ENCODE peak calls at places on chromosome 12, in nine cellular contexts. I, H, J, G, E, W, N, M and T are unnamed samples.

GRCh38 chr12:65742481-65742971 is 81.8 kb upstream of the HMGA2 start:
- DNase-seq in E (no peak), I (no peak), G (no peak), H (no peak), N (no peak), J (no peak), M (peak; percentile 44), W (no peak), T (no peak)

GRCh38 chr12:58629376-58629775 is 290.9 kb downstream of the LRIG3 start:
- DNase-seq in E (no peak), G (no peak), I (no peak), J (no peak), H (no peak), M (peak; percentile 54), N (no peak), W (no peak), T (no peak)

GRCh38 chr12:10214131-10214876 is 1.6 kb downstream of the GABARAPL1 start:
- DNase-seq in W (no peak), I (peak; percentile 17), E (no peak), M (peak; percentile 72), G (no peak), J (no peak), H (no peak), N (no peak), T (no peak)

GRCh38 chr12:131116437-131117117 is 162.9 kb downstream of the ADGRD1 start:
- DNase-seq in E (no peak), G (peak; percentile 36), J (peak; percentile 75), I (no peak), M (no peak), W (no peak), H (no peak), N (peak; percentile 61), T (peak; percentile 9)

GRCh38 chr12:188910-189621 is 24.9 kb downstream of the SLC6A12 start:
- DNase-seq in H (no peak), M (peak; percentile 45), E (peak; percentile 57), G (peak; percentile 58), W (peak; percentile 72), I (peak; percentile 80), J (peak; percentile 87), N (no peak), T (no peak)

GRCh38 chr12:101436146-101436545 is 28.6 kb upstream of the ARL1 start:
- DNase-seq in J (no peak), N (no peak), M (no peak), W (no peak), G (no peak), I (no peak), H (no peak), E (no peak), T (no peak)

GRCh38 chr12:105570944-105571343 is 240.5 kb downstream of the C12orf75 start:
- DNase-seq in N (no peak), G (no peak), E (no peak), W (no peak), M (no peak), J (no peak), I (no peak), H (no peak), T (no peak)

GRCh38 chr12:45122776-45123380 is 72.0 kb upstream of the DBX2 start:
- DNase-seq in N (no peak), J (no peak), W (no peak), M (peak; percentile 21), G (peak; percentile 72), E (no peak), I (peak; percentile 11), H (no peak), T (no peak)

GRCh38 chr12:119047641-119048040 is 66.3 kb downstream of the SRRM4 start:
- DNase-seq in G (no peak), I (peak; percentile 10), M (no peak), E (no peak), J (no peak), H (no peak), N (no peak), W (no peak), T (no peak)

GRCh38 chr12:64618953-64619590 is 8.8 kb downstream of the RASSF3 start:
- DNase-seq in H (peak; percentile 77), W (no peak), M (peak; percentile 78), J (no peak), I (peak; percentile 61), E (no peak), N (no peak), G (no peak), T (no peak)

GRCh38 chr12:102298022-102298421 is 100.4 kb upstream of the PMCH start:
- DNase-seq in J (no peak), E (no peak), W (no peak), M (peak; percentile 69), G (peak; percentile 7), I (no peak), H (no peak), N (no peak), T (no peak)

GRCh38 chr12:953776-954175 is 4.3 kb upstream of the RAD52 start:
- DNase-seq in G (no peak), N (no peak), I (peak; percentile 11), H (no peak), W (no peak), E (no peak), M (peak; percentile 68), J (no peak), T (no peak)

GRCh38 chr12:114694436-114695304 is 10.7 kb upstream of the TBX3 start:
- DNase-seq in N (no peak), J (no peak), G (no peak), H (no peak), W (no peak), E (no peak), I (no peak), M (no peak), T (no peak)

GRCh38 chr12:65858831-65859230 is 34.5 kb downstream of the HMGA2 start:
- DNase-seq in J (no peak), W (no peak), N (no peak), M (peak; percentile 72), G (no peak), I (no peak), H (no peak), E (no peak), T (no peak)

GRCh38 chr12:122646568-122647220 is 56.5 kb downstream of the HCAR2 start:
- DNase-seq in J (no peak), E (no peak), M (peak; percentile 88), W (no peak), G (peak; percentile 24), H (peak; percentile 90), N (peak; percentile 22), I (no peak), T (no peak)

DNA sequence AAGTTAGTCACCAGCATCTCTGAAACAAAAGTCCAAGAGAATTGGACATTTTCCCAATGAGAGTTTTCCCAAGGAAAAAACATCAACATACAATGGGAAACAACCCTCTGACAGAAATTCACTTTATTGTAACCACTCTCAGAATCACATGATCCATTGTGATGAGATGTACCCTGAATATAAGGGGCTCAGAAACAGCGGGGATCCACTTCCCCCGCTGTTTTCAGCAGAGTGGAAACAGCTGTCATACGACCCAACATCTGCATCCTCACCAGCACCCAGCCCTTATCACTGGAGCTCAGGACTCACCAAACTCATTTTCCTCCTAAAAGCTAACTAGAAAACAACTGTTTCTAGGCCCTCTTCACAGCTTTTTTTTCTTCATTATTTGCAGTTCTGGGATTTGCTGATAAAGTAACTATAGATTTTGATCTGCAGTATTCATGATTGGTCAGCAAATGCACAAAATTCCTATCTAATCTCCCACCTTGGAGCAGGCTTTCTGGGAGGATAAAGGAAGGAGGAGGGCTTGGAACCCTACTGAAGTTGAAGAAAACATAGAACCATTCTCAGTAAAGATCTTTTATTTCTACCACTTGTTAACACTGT is 31.3 kb downstream of the CORO1C start:
- DNase-seq in M (peak; percentile 64), W (no peak), G (no peak), J (no peak), E (no peak), H (no peak), I (peak; percentile 89), N (no peak), T (no peak)
- H3K4me3 ChIP-seq in M (no peak overlapping the region), W (no peak overlapping the region), G (no peak overlapping the region), J (no peak overlapping the region), E (no peak overlapping the region), H (no peak overlapping the region), I (no peak overlapping the region), N (no peak overlapping the region), T (no peak overlapping the region)

DNA sequence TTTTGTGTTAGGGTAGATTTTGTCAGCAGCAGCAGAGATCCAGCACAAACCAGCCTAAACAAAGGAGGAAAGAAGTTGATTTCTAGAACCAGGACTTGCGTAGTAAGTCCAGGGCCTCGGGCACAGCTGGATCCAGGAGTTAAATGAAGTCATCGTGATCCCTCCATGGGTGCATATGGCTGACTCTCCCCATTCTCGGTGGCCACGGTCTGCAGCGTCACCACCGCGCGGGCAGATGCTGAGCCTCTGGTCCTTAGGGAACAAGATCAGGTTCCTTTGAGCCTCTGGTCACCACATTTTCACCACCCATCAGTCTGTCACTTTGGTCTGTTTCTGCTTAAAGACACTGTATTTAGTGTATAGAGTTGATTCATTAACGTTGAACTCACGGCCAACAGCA is 14.8 kb upstream of the GALNT9 start:
- DNase-seq in W (no peak), G (no peak), I (no peak), J (no peak), E (no peak), N (no peak), H (no peak), M (no peak), T (no peak)
- H3K4me1 ChIP-seq in W (no peaks in the 10 kb centered on the region), G (no peaks in the 10 kb centered on the region), I (no peaks in the 10 kb centered on the region), J (peaks cover 2% of the 10 kb centered on the region), E (no peaks in the 10 kb centered on the region), N (no peaks in the 10 kb centered on the region), H (no peaks in the 10 kb centered on the region), M (no peaks in the 10 kb centered on the region), T (no peaks in the 10 kb centered on the region)

DNA sequence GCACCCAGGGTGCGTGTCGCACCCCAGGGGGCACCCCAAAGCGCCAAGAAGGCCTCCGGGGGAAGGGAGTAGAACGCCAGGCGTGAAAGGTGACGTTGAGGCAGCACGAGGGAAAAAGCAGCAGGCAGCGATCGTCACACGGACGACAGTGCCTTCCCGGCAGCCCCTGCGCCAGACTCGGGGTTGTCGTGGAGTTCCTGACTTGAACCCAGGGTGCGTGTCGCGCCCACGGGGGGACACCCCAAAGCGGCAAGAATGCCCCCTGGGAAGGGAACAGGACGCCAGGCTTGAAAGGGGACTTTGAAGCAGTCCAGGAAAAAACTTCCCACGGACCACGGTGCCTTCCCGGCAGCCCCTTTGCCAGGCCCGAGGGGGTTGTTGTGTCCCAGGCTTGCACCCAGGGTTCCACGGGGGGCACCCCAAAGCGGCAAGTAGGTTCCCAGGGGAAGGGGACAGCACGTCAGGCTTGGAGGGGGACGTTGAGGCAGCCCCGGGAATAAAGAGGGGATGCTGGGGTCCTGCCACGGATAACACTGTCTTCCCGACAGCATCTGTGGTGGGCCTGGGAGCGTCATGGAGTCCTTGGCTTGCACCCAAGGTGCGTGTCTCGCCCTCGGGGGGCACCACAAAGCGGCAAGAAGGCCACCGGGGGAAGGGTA is 159.2 kb upstream of the ALG10B start:
- DNase-seq in J (no peak), I (no peak), M (no peak), G (no peak), E (no peak), W (no peak), N (no peak), H (no peak), T (no peak)
- TF ChIP-seq POLR2A in J (no peak), I (no peak), M (no peak), G (no peak), E (no peak), W (no peak), N (no peak), H (no peak), T (no peak)

DNA sequence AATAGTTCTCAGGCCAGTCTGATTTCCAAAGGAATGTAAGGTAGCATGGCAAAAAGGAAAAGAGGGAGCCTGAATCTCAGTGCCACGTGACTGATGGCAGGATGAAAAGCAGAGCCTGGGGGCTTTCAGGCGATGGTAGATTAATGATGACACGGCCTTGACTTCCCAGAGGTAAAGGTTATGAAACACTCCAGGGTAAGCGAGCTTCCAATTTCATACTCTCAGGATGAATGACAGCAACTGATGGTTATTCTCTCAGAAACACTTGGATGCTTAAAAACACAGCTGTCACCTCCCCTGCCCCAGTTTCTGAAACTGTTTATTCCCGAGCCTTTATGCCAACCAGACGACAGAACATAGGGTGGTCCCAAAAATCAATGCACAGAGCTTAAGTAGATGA is 28.8 kb downstream of the GDF11 start:
- DNase-seq in I (no peak), W (no peak), N (no peak), G (no peak), M (no peak), E (no peak), H (no peak), J (no peak), T (no peak)
- H3K4me3 ChIP-seq in I (no peak overlapping the region), W (no peak overlapping the region), N (no peak overlapping the region), G (no peak overlapping the region), M (no peak overlapping the region), E (no peak overlapping the region), H (no peak overlapping the region), J (no peak overlapping the region), T (no peak overlapping the region)